ENCODE peak calls at places on chromosomes 6 and 20, in seven cellular contexts. O is HCT116, A is adrenal gland, I is spleen, B is gastrocnemius medialis, M is endothelial cell of umbilical vein, C is heart left ventricle. P is an unnamed sample.

GRCh38 chr20:7818477-7818876 is 121.8 kb downstream of the HAO1 start:
- DNase-seq in M (peak; percentile 44), B (no peak), A (no peak), O (no peak), C (no peak), I (no peak), P (no peak)

GRCh38 chr20:48214601-48215000 is 429.3 kb upstream of the SULF2 start:
- DNase-seq in A (no peak), B (no peak), O (no peak), C (no peak), M (no peak), I (no peak), P (no peak)

GRCh38 chr20:4064118-4064962 is 49.0 kb upstream of the RNF24 start:
- DNase-seq in A (peak; percentile 94), I (peak; percentile 86), M (peak; percentile 96), B (peak; percentile 83), O (peak; percentile 10), C (peak; percentile 95), P (peak; percentile 88)

GRCh38 chr6:47737406-47737805 is 39.0 kb downstream of the ADGRF4 start:
- DNase-seq in C (no peak), B (peak; percentile 37), M (no peak), A (no peak), O (no peak), I (no peak), P (no peak)

GRCh38 chr6:16212276-16212675 is 26.1 kb upstream of the GMPR start:
- DNase-seq in O (no peak), I (no peak), B (no peak), C (no peak), M (no peak), A (no peak), P (no peak)

GRCh38 chr20:23622839-23623343 is 14.9 kb downstream of the CST3 start:
- DNase-seq in I (no peak), C (peak; percentile 80), M (peak; percentile 68), O (peak; percentile 60), B (peak; percentile 82), A (peak; percentile 85), P (peak; percentile 81)

GRCh38 chr20:5207138-5207537 is 80.3 kb downstream of the CDS2 start:
- DNase-seq in M (no peak), I (no peak), O (no peak), C (no peak), B (no peak), A (no peak), P (no peak)

GRCh38 chr6:169961772-169962561 is 210.5 kb downstream of the ERMARD start:
- DNase-seq in C (no peak), O (no peak), A (peak; percentile 51), B (peak; percentile 10), I (peak; percentile 80), M (peak; percentile 40), P (no peak)

GRCh38 chr6:168145747-168146596 is 67.0 kb upstream of the FRMD1 start:
- DNase-seq in M (no peak), C (no peak), B (no peak), I (no peak), A (peak; percentile 34), O (no peak), P (no peak)

GRCh38 chr6:439681-440167 is 48.2 kb downstream of the IRF4 start:
- DNase-seq in M (no peak), O (no peak), A (peak; percentile 21), I (no peak), C (peak; percentile 46), B (no peak), P (no peak)

GRCh38 chr6:1993049-1993448 is 252.4 kb downstream of the GMDS start:
- DNase-seq in C (no peak), M (no peak), A (no peak), B (no peak), O (no peak), I (no peak), P (no peak)

GRCh38 chr20:62838511-62838910 is 21.7 kb downstream of the COL9A3 start:
- DNase-seq in I (peak; percentile 74), A (no peak), C (no peak), O (no peak), M (no peak), B (no peak), P (no peak)

GRCh38 chr6:36443951-36444428 is 1.2 kb downstream of the KCTD20 start:
- DNase-seq in I (no peak), C (no peak), O (peak; percentile 32), M (peak; percentile 36), A (no peak), B (no peak), P (no peak)

GRCh38 chr6:142845624-142846458 is 99.1 kb downstream of the HIVEP2 start:
- DNase-seq in O (peak; percentile 74), M (peak; percentile 97), C (peak; percentile 95), B (peak; percentile 88), A (peak; percentile 96), I (peak; percentile 91), P (peak; percentile 64)
- H3K4me1 ChIP-seq in O (peaks cover 23% of the 10 kb centered on the region), M (peaks cover 64% of the 10 kb centered on the region), C (peaks cover 82% of the 10 kb centered on the region), B (peaks cover 85% of the 10 kb centered on the region), A (peaks cover 77% of the 10 kb centered on the region), I (peaks cover 86% of the 10 kb centered on the region), P (peaks cover 49% of the 10 kb centered on the region)

GRCh38 chr6:158772172-158772571 is 47.0 kb downstream of the EZR start:
- DNase-seq in O (no peak), B (peak; percentile 5), M (no peak), C (no peak), A (no peak), I (no peak), P (no peak)
- TF ChIP-seq POLR2A in O (no peak), B (no peak), M (no peak), C (no peak), A (no peak), I (no peak), P (no peak)

GRCh38 chr20:64159286-64159680 is 5.0 kb upstream of the MYT1 start:
- DNase-seq in B (no peak), M (no peak), O (no peak), A (no peak), C (no peak), I (peak; percentile 45), P (no peak)

GRCh38 chr20:64158346-64159285 is 5.6 kb upstream of the MYT1 start:
- DNase-seq in A (no peak), B (no peak), M (no peak), I (no peak), C (no peak), O (no peak), P (no peak)

GRCh38 chr20:64160536-64161495 is 3.4 kb upstream of the MYT1 start:
- DNase-seq in M (no peak), A (no peak), O (no peak), C (no peak), I (no peak), B (no peak), P (no peak)

GRCh38 chr20:64159711-64160110 is 4.5 kb upstream of the MYT1 start:
- DNase-seq in O (no peak), I (no peak), A (no peak), M (no peak), C (no peak), B (no peak), P (no peak)

GRCh38 chr20:64160118-64160517 is 4.1 kb upstream of the MYT1 start:
- DNase-seq in I (no peak), M (no peak), C (no peak), A (no peak), B (no peak), O (no peak), P (no peak)
- H3K4me1 ChIP-seq in I (peaks cover 21% of the 10 kb centered on the region), M (no peaks in the 10 kb centered on the region), C (no peaks in the 10 kb centered on the region), A (no peaks in the 10 kb centered on the region), B (no peaks in the 10 kb centered on the region), O (no peaks in the 10 kb centered on the region), P (no peaks in the 10 kb centered on the region)

GRCh38 chr6:110180228-110181008 is at the start of gene CDC40:
- DNase-seq in O (no peak), C (peak; percentile 68), M (no peak), A (peak; percentile 79), B (peak; percentile 42), I (peak; percentile 93), P (peak; percentile 51)
- TF ChIP-seq POLR2A in O (no peak), C (no peak), M (peak; percentile 81), A (peak; percentile 60), B (peak; percentile 18), I (peak; percentile 28), P (no peak)

GRCh38 chr6:117550618-117551242 is 51.6 kb downstream of the GOPC start:
- DNase-seq in C (no peak), M (no peak), O (no peak), B (no peak), A (no peak), I (no peak), P (no peak)

GRCh38 chr6:117547688-117548621 is 54.4 kb downstream of the GOPC start:
- DNase-seq in I (peak; percentile 89), O (no peak), C (peak; percentile 79), M (peak; percentile 64), A (peak; percentile 89), B (peak; percentile 88), P (peak; percentile 34)

GRCh38 chr6:117549606-117550005 is 52.7 kb downstream of the GOPC start:
- DNase-seq in C (no peak), B (no peak), A (no peak), O (no peak), M (no peak), I (no peak), P (no peak)

GRCh38 chr6:117550078-117550600 is 52.2 kb downstream of the GOPC start:
- DNase-seq in A (no peak), C (no peak), O (no peak), B (no peak), I (no peak), M (no peak), P (no peak)

GRCh38 chr6:117548797-117549301 is 53.5 kb downstream of the GOPC start:
- DNase-seq in I (no peak), C (no peak), O (no peak), A (no peak), B (no peak), M (peak; percentile 87), P (no peak)
- H3K4me1 ChIP-seq in I (peaks cover 19% of the 10 kb centered on the region), C (no peaks in the 10 kb centered on the region), O (peaks cover 30% of the 10 kb centered on the region), A (peaks cover 12% of the 10 kb centered on the region), B (peaks cover 23% of the 10 kb centered on the region), M (peaks cover 44% of the 10 kb centered on the region), P (no peaks in the 10 kb centered on the region)

DNA sequence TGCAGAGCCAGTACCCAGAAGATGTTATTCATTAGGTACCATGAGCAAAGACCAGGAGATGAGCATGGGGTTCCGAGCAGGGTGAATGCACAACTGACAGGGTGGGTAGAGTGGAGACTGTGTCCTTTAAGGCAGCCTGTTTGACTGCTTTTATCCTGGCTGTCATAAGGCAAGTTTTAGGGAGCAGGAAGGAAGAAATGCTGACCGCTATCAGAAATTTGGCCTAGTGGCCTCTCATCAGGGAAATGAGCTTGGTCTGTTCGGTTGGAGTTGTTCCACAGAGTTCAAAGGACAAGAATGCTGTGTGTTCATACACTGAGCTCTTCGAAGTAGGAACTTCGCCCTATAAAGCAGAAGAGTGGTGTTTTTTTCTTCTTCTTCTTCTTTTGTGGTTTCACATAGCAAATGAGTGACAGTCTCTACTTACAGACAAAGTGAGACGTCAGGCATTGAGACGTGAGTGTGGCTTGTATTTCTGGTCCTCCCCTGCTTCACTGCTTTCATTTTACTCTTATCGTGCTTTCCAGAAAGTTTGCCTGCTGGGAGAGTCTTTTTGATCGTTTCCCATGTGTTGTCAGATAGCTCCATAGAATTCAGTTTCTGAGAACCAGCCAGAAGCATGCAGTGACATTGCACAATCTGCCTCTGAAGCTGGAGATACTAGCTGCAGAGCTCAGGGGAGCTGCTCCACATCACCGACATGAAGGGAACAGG is at the start of gene CASS4:
- DNase-seq in C (no peak), A (peak; percentile 58), O (no peak), I (no peak), M (peak; percentile 30), B (no peak), P (peak; percentile 30)
- TF ChIP-seq POLR2A in C (no peak), A (no peak), O (no peak), I (no peak), M (no peak), B (no peak), P (no peak)

P was measured in tibial nerve.